ENCODE peak calls at places on chromosome 9, in six cellular contexts. Y, C, J, S, R and Q are unnamed samples.
A peak's percentile ranks its signal among the peaks of the same experiment; 100 is the strongest.

GRCh38 chr9:98867109-98867433 is 59.6 kb downstream of the GALNT12 start:
- DNase-seq in Y (no peak), C (no peak), J (no peak), S (no peak), R (no peak), Q (no peak)

GRCh38 chr9:126965541-126966428 is 51.2 kb downstream of the RALGPS1 start:
- DNase-seq in Y (no peak), C (peak; percentile 46), J (peak; percentile 47), S (peak; percentile 61), R (no peak), Q (peak; percentile 87)

GRCh38 chr9:134970719-134971118 is 53.0 kb upstream of the FCN1 start:
- DNase-seq in Y (no peak), C (no peak), J (no peak), S (no peak), R (no peak), Q (no peak)

GRCh38 chr9:116806075-116806474 is 119.0 kb downstream of the TRIM32 start:
- DNase-seq in Y (no peak), C (no peak), J (no peak), S (peak; percentile 16), R (no peak), Q (peak; percentile 46)

GRCh38 chr9:4762108-4762888 is 21.3 kb upstream of the AK3 start:
- DNase-seq in Y (no peak), C (peak; percentile 88), J (peak; percentile 70), S (peak; percentile 73), R (peak; percentile 40), Q (peak; percentile 27)

GRCh38 chr9:133115604-133116345 is 5.3 kb downstream of the RALGDS start:
- DNase-seq in Y (no peak), C (no peak), J (peak; percentile 10), S (peak; percentile 63), R (no peak), Q (no peak)

GRCh38 chr9:128587453-128587852 is 35.1 kb downstream of the SPTAN1 start:
- DNase-seq in Y (no peak), C (no peak), J (no peak), S (no peak), R (no peak), Q (no peak)

GRCh38 chr9:73441890-73442818 is 290.5 kb downstream of the ANXA1 start:
- DNase-seq in Y (no peak), C (no peak), J (no peak), S (no peak), R (no peak), Q (no peak)

GRCh38 chr9:95085036-95085770 is 232.3 kb downstream of the FANCC start:
- DNase-seq in Y (no peak), C (peak; percentile 65), J (no peak), S (no peak), R (no peak), Q (no peak)

GRCh38 chr9:136951541-136952353 is at the start of gene LCN12:
- DNase-seq in Y (peak; percentile 57), C (no peak), J (no peak), S (no peak), R (no peak), Q (no peak)
- H3K27ac ChIP-seq in Y (no peak within 1 kb of the TSS), C (no peak within 1 kb of the TSS), J (peak within 1 kb of the TSS; percentile 94), S (no peak within 1 kb of the TSS), R (no peak within 1 kb of the TSS), Q (peak within 1 kb of the TSS; percentile 89)

GRCh38 chr9:77257275-77257674 is 79.9 kb downstream of the VPS13A start:
- DNase-seq in Y (no peak), C (no peak), J (no peak), S (no peak), R (no peak), Q (no peak)
- H3K27ac ChIP-seq in Y (no peak overlapping the region), C (no peak overlapping the region), J (no peak overlapping the region), S (no peak overlapping the region), R (no peak overlapping the region), Q (no peak overlapping the region)

DNA sequence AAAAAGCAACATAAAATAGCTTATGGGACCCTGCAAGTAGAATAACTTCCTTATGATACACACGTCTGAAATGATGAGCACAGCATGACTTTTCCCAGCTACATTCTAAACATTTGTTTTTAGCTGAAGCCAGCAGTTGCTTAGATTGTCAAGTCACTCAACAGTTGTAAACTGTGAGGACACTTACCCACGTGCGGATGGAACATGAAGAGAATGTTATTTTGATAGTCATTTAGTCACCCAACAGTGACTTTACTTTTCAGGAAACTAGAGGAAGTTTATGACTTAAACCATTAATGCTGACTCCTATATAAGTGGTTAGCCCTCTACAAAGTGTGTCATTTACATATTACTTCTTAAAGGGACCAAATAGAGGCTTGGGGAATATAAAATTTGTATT is 3.0 kb downstream of the HACD4 start:
- DNase-seq in Y (no peak), C (no peak), J (no peak), S (peak; percentile 69), R (no peak), Q (no peak)
- H3K27ac ChIP-seq in Y (no peak overlapping the region), C (no peak overlapping the region), J (no peak overlapping the region), S (no peak overlapping the region), R (no peak overlapping the region), Q (no peak overlapping the region)

GRCh38 chr9:114388764-114389375 is 1.1 kb upstream of the AKNA start:
- DNase-seq in Y (no peak), C (no peak), J (no peak), S (no peak), R (no peak), Q (no peak)

GRCh38 chr9:114386886-114387677 is 700 bp downstream of the AKNA start:
- DNase-seq in Y (no peak), C (peak; percentile 49), J (no peak), S (peak; percentile 17), R (no peak), Q (no peak)

GRCh38 chr9:114390952-114391351 is 3.2 kb upstream of the AKNA start:
- DNase-seq in Y (no peak), C (no peak), J (no peak), S (peak; percentile 18), R (no peak), Q (no peak)

GRCh38 chr9:114387678-114388431 is at the start of gene AKNA:
- DNase-seq in Y (no peak), C (peak; percentile 78), J (peak; percentile 75), S (peak; percentile 79), R (no peak), Q (no peak)

DNA sequence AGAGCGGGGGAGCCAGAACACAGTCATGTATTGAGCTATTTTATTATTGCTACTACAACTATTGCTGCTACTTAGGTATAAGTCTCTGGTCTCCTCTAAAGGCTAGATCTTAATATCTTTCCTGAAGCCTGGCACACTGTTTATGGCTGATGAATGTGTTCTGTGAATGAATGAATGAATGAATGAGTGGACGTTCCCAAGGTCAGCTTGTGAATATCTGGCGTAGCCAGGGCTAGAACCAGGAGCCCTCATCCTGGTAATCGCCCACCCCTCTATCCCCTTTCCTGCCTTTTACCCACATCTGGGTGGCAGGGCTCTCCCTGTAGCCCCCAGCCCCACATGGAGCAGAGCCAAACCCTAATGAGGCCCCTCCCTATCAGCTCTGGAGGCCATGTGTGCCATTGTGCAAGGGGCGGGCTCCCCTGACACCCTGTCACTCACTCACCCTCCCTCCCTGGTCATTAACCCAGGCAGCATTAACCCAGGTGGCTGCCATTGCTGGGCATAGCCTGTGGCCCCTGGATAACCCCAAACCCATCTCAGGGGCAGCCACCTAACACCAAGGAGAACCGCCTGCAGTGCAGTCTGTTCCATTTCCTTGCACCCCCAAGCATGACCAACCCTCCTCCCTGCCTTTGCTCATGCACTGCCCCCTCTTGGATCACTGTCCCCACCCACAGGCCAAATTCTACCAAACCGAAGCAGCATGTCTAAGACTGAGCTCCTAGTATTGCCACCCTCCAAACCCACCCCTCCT is 2.0 kb upstream of the AKNA start:
- DNase-seq in Y (no peak), C (no peak), J (no peak), S (no peak), R (no peak), Q (no peak)
- H3K27ac ChIP-seq in Y (no peak overlapping the region), C (no peak overlapping the region), J (peak overlapping the region; percentile 42), S (no peak overlapping the region), R (no peak overlapping the region), Q (no peak overlapping the region)

DNA sequence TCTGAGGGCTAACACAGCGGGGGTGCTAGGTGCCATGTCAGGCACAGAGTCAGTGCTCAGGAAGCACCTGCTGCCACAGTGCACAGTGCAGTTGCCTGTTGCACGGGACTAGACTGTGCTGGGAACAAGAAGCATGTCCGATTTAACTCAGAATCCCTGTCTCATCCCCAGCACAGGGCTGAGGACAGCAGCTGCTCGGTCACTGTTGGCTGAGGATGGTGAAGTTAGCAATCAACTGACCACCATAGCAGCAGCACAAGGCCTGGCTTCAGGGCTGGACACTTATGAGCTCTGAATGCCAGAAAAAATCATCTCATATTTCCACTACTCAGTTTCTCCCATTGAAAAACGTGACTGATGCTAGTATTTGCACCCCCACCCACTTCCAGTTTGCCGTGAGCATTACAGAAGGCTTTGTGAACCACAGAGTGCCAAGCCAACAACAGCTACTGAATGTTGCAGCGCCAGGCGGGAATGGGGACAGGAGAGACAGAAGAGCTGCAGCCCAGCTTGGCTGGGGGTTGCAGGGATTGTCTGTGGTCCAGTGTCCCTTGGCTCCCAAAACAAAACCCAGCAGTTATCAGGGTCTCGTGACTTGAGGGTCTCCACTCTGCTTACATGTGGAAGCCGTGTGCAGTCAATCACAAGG is 155.5 kb downstream of the CRB2 start:
- DNase-seq in Y (no peak), C (no peak), J (no peak), S (no peak), R (no peak), Q (no peak)
- H3K27ac ChIP-seq in Y (no peak overlapping the region), C (no peak overlapping the region), J (no peak overlapping the region), S (no peak overlapping the region), R (no peak overlapping the region), Q (no peak overlapping the region)

DNA sequence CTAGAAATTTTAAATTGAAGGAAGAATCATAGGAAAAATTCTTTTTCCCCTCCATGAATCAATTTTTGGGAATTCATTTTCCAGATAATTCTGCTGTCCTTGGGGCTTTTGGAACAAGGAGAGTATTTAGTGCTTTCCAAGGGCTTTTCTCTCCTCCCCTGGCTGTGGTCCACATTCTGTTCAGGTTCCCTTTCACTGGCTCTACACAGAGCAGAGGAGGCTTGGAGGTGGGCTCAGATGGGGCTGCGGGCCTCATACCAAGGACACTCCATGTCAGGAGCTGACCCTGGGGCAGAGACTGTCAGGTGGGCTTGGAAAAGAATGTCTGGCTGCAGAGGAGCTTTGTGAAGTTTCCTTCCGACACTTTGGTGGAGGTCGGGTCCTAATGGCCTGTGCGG is 128.1 kb downstream of the GADD45G start:
- DNase-seq in Y (no peak), C (no peak), J (no peak), S (no peak), R (no peak), Q (no peak)
- H3K27ac ChIP-seq in Y (no peak overlapping the region), C (no peak overlapping the region), J (peak overlapping the region; percentile 73), S (no peak overlapping the region), R (no peak overlapping the region), Q (no peak overlapping the region)

GRCh38 chr9:110655723-110656641 is 12.6 kb upstream of the MUSK start:
- DNase-seq in Y (no peak), C (no peak), J (peak; percentile 24), S (peak; percentile 58), R (no peak), Q (peak; percentile 20)
- H3K27ac ChIP-seq in Y (no peak overlapping the region), C (no peak overlapping the region), J (peak overlapping the region; percentile 73), S (peak overlapping the region; percentile 75), R (no peak overlapping the region), Q (no peak overlapping the region)